ENCODE peak calls at places on chromosome 14, in five cellular contexts. One of them, this sample, is unnamed.

GRCh38 chr14:104563742-104564615 is 15.6 kb upstream of the C14orf180 start:
- DNase-seq in uterus: peak
- DNase-seq in sigmoid colon: peak
- DNase-seq in A549: peak
- DNase-seq in ovary: peak
- DNase-seq in this sample: peak

GRCh38 chr14:83473846-83474245 is 1940.2 kb upstream of the SEL1L start:
- DNase-seq in ovary: no peak
- DNase-seq in A549: no peak
- DNase-seq in sigmoid colon: no peak
- DNase-seq in uterus: no peak
- DNase-seq in this sample: no peak

GRCh38 chr14:60505448-60505847 is 3.5 kb upstream of the SIX6 start:
- DNase-seq in ovary: no peak
- DNase-seq in A549: no peak
- DNase-seq in uterus: no peak
- DNase-seq in sigmoid colon: no peak
- DNase-seq in this sample: no peak

GRCh38 chr14:70067810-70068209 is 120.9 kb downstream of the SLC8A3 start:
- DNase-seq in ovary: no peak
- DNase-seq in sigmoid colon: no peak
- DNase-seq in uterus: no peak
- DNase-seq in A549: no peak
- DNase-seq in this sample: no peak

GRCh38 chr14:72961579-72962335 is 35.5 kb downstream of the DCAF4 start:
- DNase-seq in A549: peak
- DNase-seq in sigmoid colon: no peak
- DNase-seq in ovary: no peak
- DNase-seq in uterus: no peak
- DNase-seq in this sample: no peak

GRCh38 chr14:105093426-105094192 is 28.4 kb upstream of the GPR132 start:
- DNase-seq in ovary: peak
- DNase-seq in sigmoid colon: peak
- DNase-seq in uterus: peak
- DNase-seq in A549: peak
- DNase-seq in this sample: no peak

GRCh38 chr14:73717998-73718741 is 4.0 kb upstream of the PNMA1 start:
- DNase-seq in ovary: peak
- DNase-seq in uterus: peak
- DNase-seq in sigmoid colon: peak
- DNase-seq in A549: no peak
- DNase-seq in this sample: no peak

GRCh38 chr14:45212231-45212630 is 40.8 kb downstream of the MIS18BP1 start:
- DNase-seq in A549: no peak
- DNase-seq in sigmoid colon: no peak
- DNase-seq in uterus: no peak
- DNase-seq in ovary: no peak
- DNase-seq in this sample: no peak

GRCh38 chr14:49526101-49526500 is 60.1 kb downstream of the RPS29 start:
- DNase-seq in uterus: no peak
- DNase-seq in ovary: no peak
- DNase-seq in sigmoid colon: no peak
- DNase-seq in A549: no peak
- DNase-seq in this sample: no peak

GRCh38 chr14:76391981-76392690 is 16.2 kb downstream of the ESRRB start:
- DNase-seq in ovary: no peak
- DNase-seq in sigmoid colon: no peak
- DNase-seq in A549: no peak
- DNase-seq in uterus: no peak
- DNase-seq in this sample: no peak

GRCh38 chr14:64388533-64389243 is 535 bp downstream of the MTHFD1 start:
- DNase-seq in ovary: no peak
- DNase-seq in A549: no peak
- DNase-seq in uterus: peak
- DNase-seq in sigmoid colon: no peak
- DNase-seq in this sample: no peak

GRCh38 chr14:73634333-73634833 is 10.4 kb upstream of the DNAL1 start:
- DNase-seq in sigmoid colon: peak
- DNase-seq in uterus: no peak
- DNase-seq in A549: no peak
- DNase-seq in ovary: peak
- DNase-seq in this sample: peak

GRCh38 chr14:93832665-93833064 is 44.4 kb upstream of the PRIMA1 start:
- DNase-seq in A549: no peak
- DNase-seq in sigmoid colon: peak
- DNase-seq in uterus: no peak
- DNase-seq in ovary: no peak
- DNase-seq in this sample: no peak

GRCh38 chr14:55556929-55557623 is 22.9 kb upstream of the KTN1 start:
- DNase-seq in A549: no peak
- DNase-seq in sigmoid colon: peak
- DNase-seq in uterus: peak
- DNase-seq in ovary: peak
- DNase-seq in this sample: no peak

GRCh38 chr14:67010602-67011001 is 178.6 kb upstream of the GARIN2 start:
- DNase-seq in ovary: no peak
- DNase-seq in uterus: no peak
- DNase-seq in A549: no peak
- DNase-seq in sigmoid colon: no peak
- DNase-seq in this sample: no peak

GRCh38 chr14:85516239-85517112 is 13.5 kb upstream of the FLRT2 start:
- DNase-seq in uterus: no peak
- DNase-seq in sigmoid colon: no peak
- DNase-seq in A549: no peak
- DNase-seq in ovary: no peak
- DNase-seq in this sample: no peak

GRCh38 chr14:45249847-45250575 is 3.0 kb downstream of the MIS18BP1 start:
- DNase-seq in sigmoid colon: peak
- DNase-seq in uterus: peak
- DNase-seq in A549: no peak
- DNase-seq in ovary: no peak
- DNase-seq in this sample: peak

GRCh38 chr14:72883963-72884362 is 9.9 kb downstream of the DPF3 start:
- DNase-seq in uterus: no peak
- DNase-seq in A549: no peak
- DNase-seq in sigmoid colon: no peak
- DNase-seq in ovary: no peak
- DNase-seq in this sample: peak

GRCh38 chr14:20714593-20715250 is 26.2 kb downstream of the ANG start:
- DNase-seq in uterus: peak
- DNase-seq in A549: no peak
- DNase-seq in ovary: peak
- DNase-seq in sigmoid colon: peak
- DNase-seq in this sample: no peak

GRCh38 chr14:52369305-52369781 is 55.2 kb downstream of the PTGER2 start:
- DNase-seq in sigmoid colon: no peak
- DNase-seq in uterus: no peak
- DNase-seq in ovary: no peak
- DNase-seq in A549: no peak
- DNase-seq in this sample: no peak

GRCh38 chr14:105161964-105162363 is 6.6 kb downstream of the JAG2 start:
- DNase-seq in A549: no peak
- DNase-seq in sigmoid colon: no peak
- DNase-seq in ovary: no peak
- DNase-seq in uterus: no peak
- DNase-seq in this sample: no peak

GRCh38 chr14:105452963-105453362 is 21.7 kb upstream of the CRIP2 start:
- DNase-seq in sigmoid colon: no peak
- DNase-seq in A549: no peak
- DNase-seq in uterus: no peak
- DNase-seq in ovary: no peak
- DNase-seq in this sample: no peak

GRCh38 chr14:104001003-104001402 is 58.7 kb upstream of the RD3L start:
- DNase-seq in A549: no peak
- DNase-seq in uterus: no peak
- DNase-seq in sigmoid colon: no peak
- DNase-seq in ovary: no peak
- DNase-seq in this sample: peak

GRCh38 chr14:53908416-53908815 is 48.2 kb downstream of the BMP4 start:
- DNase-seq in ovary: no peak
- DNase-seq in uterus: no peak
- DNase-seq in A549: no peak
- DNase-seq in sigmoid colon: no peak
- DNase-seq in this sample: no peak

DNA sequence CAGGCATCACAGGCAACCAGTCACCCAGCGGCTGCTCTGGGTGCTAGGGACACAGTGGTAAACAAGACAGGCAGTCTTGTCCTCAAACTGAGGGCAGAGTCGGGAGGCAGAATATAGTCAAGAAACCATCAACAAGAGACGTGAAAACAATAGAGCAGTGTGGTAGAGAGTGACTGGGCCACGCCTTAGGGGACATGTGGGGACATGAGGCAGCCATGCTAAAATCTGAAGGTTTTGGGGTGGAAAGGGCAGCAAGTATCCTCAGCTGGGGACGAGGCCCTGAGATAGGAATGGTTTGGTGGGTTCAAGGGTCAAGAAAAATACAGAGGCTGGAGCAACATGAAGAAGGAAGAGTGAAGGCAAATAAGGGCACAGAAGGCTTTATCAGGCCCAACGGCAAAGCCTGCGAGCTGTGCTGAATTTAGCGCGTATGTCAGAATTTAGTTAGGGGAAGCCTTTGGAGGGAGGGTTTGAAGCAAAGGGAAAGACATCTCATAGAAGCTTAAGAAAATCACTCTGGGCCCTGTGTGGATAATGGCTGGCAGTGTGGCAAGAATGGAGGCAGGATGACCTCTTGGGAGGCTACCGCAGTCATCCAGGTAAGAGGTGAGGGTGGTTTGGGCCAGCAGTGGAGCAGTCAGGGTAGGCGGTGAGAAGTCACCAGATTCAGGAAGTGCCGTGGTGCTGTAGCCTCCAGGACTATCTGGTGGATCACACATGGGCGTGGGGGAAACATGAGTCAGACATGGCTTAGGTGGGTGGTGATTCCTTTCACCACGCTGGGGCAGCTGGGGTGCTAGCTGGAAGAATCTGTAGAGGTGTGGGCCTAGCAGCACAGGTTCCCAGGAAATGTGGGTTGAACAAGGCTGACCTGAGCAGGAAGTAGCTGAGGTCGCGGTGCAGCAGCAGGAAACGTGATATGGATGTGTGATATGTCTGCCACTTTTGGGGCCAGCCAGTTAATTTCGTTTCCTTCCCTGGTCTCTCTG is 3.0 kb downstream of the EVL start:
- DNase-seq in A549: no peak
- DNase-seq in ovary: no peak
- DNase-seq in uterus: peak
- DNase-seq in sigmoid colon: no peak
- DNase-seq in this sample: peak
- TF ChIP-seq POLR2A in A549: no peak
- TF ChIP-seq POLR2A in ovary: no peak
- TF ChIP-seq POLR2A in uterus: no peak
- TF ChIP-seq POLR2A in sigmoid colon: no peak
- TF ChIP-seq POLR2A in this sample: peak

DNA sequence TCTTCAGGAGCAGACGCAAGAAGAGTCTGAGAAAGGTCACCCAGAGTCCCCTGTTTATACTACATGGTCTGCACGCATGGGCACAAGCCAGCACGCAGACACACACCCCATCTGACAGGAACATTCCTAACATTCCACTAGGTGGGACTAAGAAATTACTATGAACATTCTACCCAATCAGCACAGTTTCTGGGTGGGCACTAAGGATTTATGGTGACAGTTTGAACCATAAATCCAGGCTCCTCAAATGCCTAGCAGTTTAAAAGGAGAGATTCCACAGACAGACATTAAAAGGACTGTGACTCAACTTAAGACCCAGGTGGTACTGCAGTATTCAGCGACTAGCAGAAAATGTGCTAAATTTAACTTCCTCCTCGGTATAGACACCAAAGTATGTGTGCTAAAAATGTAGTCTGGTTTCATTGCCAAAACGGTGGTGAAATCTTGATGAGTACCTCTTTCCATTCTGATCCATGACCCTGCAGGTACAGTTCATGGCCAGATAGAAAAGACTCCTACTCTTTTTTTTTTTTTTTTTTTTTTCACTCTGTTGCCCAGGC is 16.2 kb downstream of the ABHD4 start:
- DNase-seq in uterus: no peak
- DNase-seq in sigmoid colon: no peak
- DNase-seq in A549: peak
- DNase-seq in ovary: no peak
- DNase-seq in this sample: no peak
- TF ChIP-seq POLR2A in uterus: no peak
- TF ChIP-seq POLR2A in sigmoid colon: no peak
- TF ChIP-seq POLR2A in A549: no peak
- TF ChIP-seq POLR2A in ovary: no peak
- TF ChIP-seq POLR2A in this sample: no peak

GRCh38 chr14:24181251-24182077 is 7.2 kb downstream of the IPO4 start:
- DNase-seq in sigmoid colon: no peak
- DNase-seq in A549: no peak
- DNase-seq in uterus: no peak
- DNase-seq in ovary: no peak
- DNase-seq in this sample: no peak
- TF ChIP-seq POLR2A in sigmoid colon: no peak
- TF ChIP-seq POLR2A in A549: no peak
- TF ChIP-seq POLR2A in uterus: no peak
- TF ChIP-seq POLR2A in ovary: no peak
- TF ChIP-seq POLR2A in this sample: no peak

DNA sequence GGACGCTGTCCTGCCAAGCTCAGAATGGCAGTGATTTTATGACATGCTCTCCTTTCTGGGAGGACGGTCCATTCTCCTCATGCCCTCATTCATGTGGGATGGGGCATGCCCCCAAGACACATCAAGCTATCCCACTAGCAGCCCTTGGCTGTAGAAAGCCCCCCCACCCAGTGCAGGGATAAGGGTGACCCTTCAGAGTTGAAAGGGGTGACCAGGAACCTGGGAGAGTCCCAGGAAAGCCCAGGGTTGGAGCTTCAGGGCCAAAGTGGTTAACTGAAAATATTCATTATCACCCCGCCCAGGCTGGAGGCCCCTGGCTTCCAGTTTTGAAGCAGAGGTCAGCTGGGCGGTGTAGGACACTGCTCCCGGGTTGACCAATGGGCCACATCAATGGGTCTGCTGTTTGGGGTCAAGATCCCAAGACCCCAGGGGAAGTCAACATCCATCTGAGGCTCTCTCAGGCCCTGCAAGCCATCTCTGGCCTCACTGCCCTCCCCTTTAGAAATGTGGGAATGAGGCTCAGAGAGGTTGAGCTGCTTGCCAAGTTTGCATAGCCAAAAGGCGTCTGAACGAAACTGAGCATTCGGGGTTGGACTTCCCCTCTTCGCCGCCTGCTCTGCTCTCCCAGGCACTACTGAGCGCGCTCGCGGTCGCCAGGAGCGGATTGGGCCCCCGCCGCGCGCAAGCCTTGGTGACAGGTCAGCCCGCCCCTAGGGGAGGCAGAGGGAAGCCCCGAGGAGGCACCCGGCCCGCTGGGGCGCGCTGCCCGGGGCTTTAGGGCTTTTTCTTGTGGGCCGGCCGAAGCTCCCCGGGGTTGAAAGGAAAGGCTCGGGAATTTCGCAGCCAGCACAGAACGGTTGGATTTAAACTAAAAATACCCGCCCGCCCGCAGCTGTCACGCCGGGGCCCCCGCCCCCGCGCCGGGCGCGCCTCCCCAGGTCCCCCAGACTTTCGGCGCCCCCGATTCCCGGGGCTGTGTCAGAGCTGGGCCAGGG is 630 bp downstream of the SYNE3 start:
- DNase-seq in ovary: peak
- DNase-seq in uterus: no peak
- DNase-seq in A549: peak
- DNase-seq in sigmoid colon: peak
- DNase-seq in this sample: peak
- TF ChIP-seq POLR2A in ovary: no peak
- TF ChIP-seq POLR2A in uterus: no peak
- TF ChIP-seq POLR2A in A549: no peak
- TF ChIP-seq POLR2A in sigmoid colon: no peak
- TF ChIP-seq POLR2A in this sample: peak

GRCh38 chr14:92121670-92122350 is at the start of the genes CPSF2 and NDUFB1:
- DNase-seq in sigmoid colon: peak
- DNase-seq in A549: peak
- DNase-seq in uterus: peak
- DNase-seq in ovary: peak
- DNase-seq in this sample: peak
- TF ChIP-seq POLR2A in sigmoid colon: peak
- TF ChIP-seq POLR2A in A549: peak
- TF ChIP-seq POLR2A in uterus: peak
- TF ChIP-seq POLR2A in ovary: peak
- TF ChIP-seq POLR2A in this sample: peak